ENCODE peak calls at places on chromosomes 6 and 20, in five cellular contexts. B is HepG2, Y is GM12878, E is GM23338, U is K562. S is an unnamed sample.

GRCh38 chr20:32582659-32583580 is 2.2 kb downstream of the NOL4L start:
- DNase-seq in B (no peak), Y (no peak), E (peak), U (peak), S (peak)

GRCh38 chr20:22098451-22098850 is 393.0 kb downstream of the PAX1 start:
- DNase-seq in B (no peak), Y (no peak), E (peak), U (no peak), S (no peak)

GRCh38 chr6:14635195-14635594 is 517.6 kb downstream of the CD83 start:
- DNase-seq in B (no peak), Y (no peak), E (no peak), U (no peak), S (no peak)

GRCh38 chr6:134821914-134822862 is 127.7 kb downstream of the ALDH8A1 start:
- DNase-seq in B (no peak), Y (no peak), E (no peak), U (no peak), S (no peak)

GRCh38 chr6:157108923-157109322 is 214.4 kb downstream of the TMEM242 start:
- DNase-seq in B (no peak), Y (no peak), E (no peak), U (no peak), S (no peak)

GRCh38 chr6:11366934-11367637 is 134.6 kb upstream of the NEDD9 start:
- DNase-seq in B (no peak), Y (no peak), E (peak), U (no peak), S (no peak)

GRCh38 chr20:13199279-13199678 is 21.8 kb upstream of the ISM1 start:
- DNase-seq in B (no peak), Y (no peak), E (peak), U (no peak), S (no peak)

GRCh38 chr6:14072084-14072483 is 45.5 kb upstream of the CD83 start:
- DNase-seq in B (no peak), Y (no peak), E (no peak), U (no peak), S (no peak)

GRCh38 chr6:134419717-134420116 is 101.8 kb upstream of the SGK1 start:
- DNase-seq in B (no peak), Y (no peak), E (no peak), U (no peak), S (no peak)

GRCh38 chr20:36281785-36282380 is 24.3 kb upstream of the DLGAP4 start:
- DNase-seq in B (no peak), Y (no peak), E (no peak), U (no peak), S (no peak)

GRCh38 chr20:41183391-41183790 is 46.0 kb downstream of the PLCG1 start:
- DNase-seq in B (no peak), Y (no peak), E (no peak), U (no peak), S (no peak)

GRCh38 chr20:8132632-8133587 is 844 bp downstream of the PLCB1 start:
- DNase-seq in B (no peak), Y (no peak), E (peak), U (no peak), S (peak)

GRCh38 chr6:149075616-149076354 is 241.7 kb upstream of the TAB2 start:
- DNase-seq in B (no peak), Y (no peak), E (no peak), U (no peak), S (no peak)

GRCh38 chr20:45355685-45356084 is 7.3 kb upstream of the SYS1 start:
- DNase-seq in B (no peak), Y (no peak), E (no peak), U (no peak), S (no peak)

GRCh38 chr6:102381203-102381602 is 987.7 kb downstream of the GRIK2 start:
- DNase-seq in B (no peak), Y (no peak), E (no peak), U (no peak), S (no peak)

GRCh38 chr6:138640028-138640427 is 133.5 kb upstream of the CCDC28A start:
- DNase-seq in B (no peak), Y (no peak), E (no peak), U (no peak), S (no peak)

GRCh38 chr6:107713214-107713962 is 110.7 kb downstream of the SCML4 start:
- DNase-seq in B (no peak), Y (no peak), E (no peak), U (no peak), S (no peak)

GRCh38 chr6:5718231-5718947 is 288.3 kb downstream of the NRN1 start:
- DNase-seq in B (no peak), Y (no peak), E (no peak), U (no peak), S (no peak)

GRCh38 chr6:33206864-33207568 is 1.3 kb upstream of the RING1 start:
- DNase-seq in B (no peak), Y (no peak), E (peak), U (no peak), S (no peak)

GRCh38 chr6:20755631-20756030 is 221.4 kb downstream of the CDKAL1 start:
- DNase-seq in B (no peak), Y (no peak), E (no peak), U (no peak), S (no peak)

GRCh38 chr20:64079273-64080012 is at the start of gene RGS19:
- DNase-seq in B (peak), Y (no peak), E (peak), U (peak), S (peak)

GRCh38 chr6:99016355-99016754 is 68.6 kb upstream of the FBXL4 start:
- DNase-seq in B (no peak), Y (no peak), E (no peak), U (no peak), S (no peak)

GRCh38 chr20:23691675-23692074 is 2.8 kb upstream of the CST4 start:
- DNase-seq in B (no peak), Y (no peak), E (no peak), U (no peak), S (no peak)

GRCh38 chr6:118770112-118770788 is 118.9 kb upstream of the CEP85L start:
- DNase-seq in B (no peak), Y (no peak), E (no peak), U (no peak), S (no peak)

GRCh38 chr20:34017610-34018009 is 23.9 kb downstream of the RALY start:
- DNase-seq in B (no peak), Y (no peak), E (no peak), U (no peak), S (no peak)

GRCh38 chr6:161951139-161951538 is 677.3 kb upstream of the AGPAT4 start:
- DNase-seq in B (no peak), Y (no peak), E (peak), U (no peak), S (no peak)

GRCh38 chr20:13671500-13672288 is 33.0 kb upstream of the TASP1 start:
- DNase-seq in B (no peak), Y (no peak), E (no peak), U (no peak), S (no peak)

GRCh38 chr6:57173056-57173885 is 1.1 kb downstream of the BAG2 start:
- DNase-seq in B (peak), Y (no peak), E (peak), U (peak), S (no peak)

GRCh38 chr6:151285121-151285520 is 45.4 kb downstream of the AKAP12 start:
- DNase-seq in B (no peak), Y (no peak), E (no peak), U (no peak), S (no peak)

GRCh38 chr20:4136078-4136966 is 121.0 kb upstream of the RNF24 start:
- DNase-seq in B (peak), Y (no peak), E (no peak), U (no peak), S (no peak)

GRCh38 chr20:49323622-49324238 is 45.9 kb upstream of the ZNFX1 start:
- DNase-seq in B (peak), Y (no peak), E (peak), U (peak), S (no peak)

GRCh38 chr20:6714202-6714800 is 53.2 kb upstream of the BMP2 start:
- DNase-seq in B (no peak), Y (no peak), E (no peak), U (no peak), S (no peak)

GRCh38 chr6:169014681-169015080 is 239.0 kb downstream of the THBS2 start:
- DNase-seq in B (no peak), Y (no peak), E (no peak), U (no peak), S (no peak)

GRCh38 chr6:131920656-131921055 is 30.5 kb downstream of the CCN2 start:
- DNase-seq in B (no peak), Y (no peak), E (no peak), U (no peak), S (no peak)

GRCh38 chr6:131923356-131923755 is 27.8 kb downstream of the CCN2 start:
- DNase-seq in B (peak), Y (no peak), E (peak), U (peak), S (peak)

GRCh38 chr6:131929227-131929626 is 21.9 kb downstream of the CCN2 start:
- DNase-seq in B (no peak), Y (no peak), E (peak), U (no peak), S (no peak)

GRCh38 chr6:131924881-131925474 is 26.2 kb downstream of the CCN2 start:
- DNase-seq in B (peak), Y (no peak), E (peak), U (no peak), S (no peak)
- TF ChIP-seq CREB1 in B (no peak), Y (no peak), E (no peak), U (no peak), S (no peak)

DNA sequence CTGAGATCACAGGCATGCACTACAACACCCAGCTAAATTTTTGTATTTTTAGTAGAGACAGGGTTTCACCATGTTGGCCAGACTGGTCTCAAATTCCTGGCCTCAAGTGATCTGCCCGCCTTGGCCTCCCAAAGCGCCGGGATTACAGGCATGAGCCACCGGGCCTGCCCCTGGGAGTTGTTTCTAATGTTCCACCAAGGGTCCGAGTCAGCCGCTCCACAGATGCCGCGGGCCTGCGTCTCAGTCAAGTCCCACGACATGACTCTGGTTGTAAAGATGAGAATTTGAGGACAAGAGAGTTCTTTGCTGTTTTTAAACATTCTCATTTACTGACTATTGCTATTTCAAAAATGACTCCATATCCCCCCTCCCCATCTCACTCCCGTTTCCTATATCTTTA is 30.8 kb downstream of the BNIP5 start:
- DNase-seq in B (no peak), Y (no peak), E (no peak), U (no peak), S (no peak)
- TF ChIP-seq CREB1 in B (no peak), Y (no peak), E (no peak), U (no peak), S (no peak)

GRCh38 chr20:57773059-57773815 is 63.4 kb upstream of the PMEPA1 start:
- DNase-seq in B (no peak), Y (no peak), E (no peak), U (no peak), S (no peak)

GRCh38 chr20:57770852-57771746 is 61.3 kb upstream of the PMEPA1 start:
- DNase-seq in B (no peak), Y (no peak), E (no peak), U (no peak), S (no peak)

GRCh38 chr20:57774951-57775350 is 65.1 kb upstream of the PMEPA1 start:
- DNase-seq in B (no peak), Y (no peak), E (no peak), U (no peak), S (no peak)

GRCh38 chr20:57774111-57774880 is 64.5 kb upstream of the PMEPA1 start:
- DNase-seq in B (no peak), Y (no peak), E (no peak), U (no peak), S (no peak)

DNA sequence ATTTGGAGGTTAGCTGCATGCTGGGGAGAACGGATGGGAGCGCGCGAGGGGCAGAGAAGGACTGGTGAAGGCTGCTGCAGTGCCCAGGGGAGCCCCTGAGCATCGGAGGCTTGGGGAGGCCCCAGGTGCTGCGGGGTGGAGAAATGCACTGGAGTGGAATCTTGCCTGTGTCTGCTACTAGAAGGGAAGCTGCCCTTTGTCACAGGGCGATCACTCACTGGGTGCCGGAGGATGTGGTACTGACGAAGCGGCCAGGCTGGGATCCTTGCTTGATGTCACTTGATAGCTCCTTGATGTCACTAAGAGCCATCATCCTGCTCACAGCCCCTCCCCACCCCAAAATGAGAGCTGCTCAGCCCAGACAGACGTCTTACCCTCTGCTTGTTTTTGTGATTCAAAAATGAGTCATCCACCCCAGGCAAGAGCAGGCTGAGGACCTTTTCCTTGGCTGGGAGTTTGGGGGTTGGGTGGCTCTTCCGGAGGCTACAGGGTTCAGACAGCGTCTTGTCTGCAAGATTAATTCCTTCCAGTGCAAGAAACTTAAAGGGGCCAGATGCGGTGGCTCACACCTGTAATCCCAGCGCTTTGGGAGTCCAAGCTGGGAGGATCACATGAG is 62.6 kb upstream of the PMEPA1 start:
- DNase-seq in B (no peak), Y (no peak), E (peak), U (peak), S (peak)
- TF ChIP-seq CREB1 in B (no peak), Y (no peak), E (peak), U (no peak), S (no peak)

GRCh38 chr20:62056377-62056776 is 9.3 kb downstream of the TAF4 start:
- DNase-seq in B (no peak), Y (no peak), E (no peak), U (no peak), S (no peak)
- TF ChIP-seq CREB1 in B (no peak), Y (no peak), E (no peak), U (no peak), S (no peak)

GRCh38 chr6:3381233-3382065 is 75.4 kb downstream of the SLC22A23 start:
- DNase-seq in B (no peak), Y (no peak), E (no peak), U (no peak), S (no peak)

GRCh38 chr6:3383525-3383924 is 73.3 kb downstream of the SLC22A23 start:
- DNase-seq in B (peak), Y (peak), E (no peak), U (peak), S (no peak)

GRCh38 chr6:3384346-3385143 is 72.3 kb downstream of the SLC22A23 start:
- DNase-seq in B (no peak), Y (no peak), E (no peak), U (no peak), S (no peak)

GRCh38 chr6:3380344-3381232 is 76.3 kb downstream of the SLC22A23 start:
- DNase-seq in B (peak), Y (no peak), E (no peak), U (no peak), S (no peak)

DNA sequence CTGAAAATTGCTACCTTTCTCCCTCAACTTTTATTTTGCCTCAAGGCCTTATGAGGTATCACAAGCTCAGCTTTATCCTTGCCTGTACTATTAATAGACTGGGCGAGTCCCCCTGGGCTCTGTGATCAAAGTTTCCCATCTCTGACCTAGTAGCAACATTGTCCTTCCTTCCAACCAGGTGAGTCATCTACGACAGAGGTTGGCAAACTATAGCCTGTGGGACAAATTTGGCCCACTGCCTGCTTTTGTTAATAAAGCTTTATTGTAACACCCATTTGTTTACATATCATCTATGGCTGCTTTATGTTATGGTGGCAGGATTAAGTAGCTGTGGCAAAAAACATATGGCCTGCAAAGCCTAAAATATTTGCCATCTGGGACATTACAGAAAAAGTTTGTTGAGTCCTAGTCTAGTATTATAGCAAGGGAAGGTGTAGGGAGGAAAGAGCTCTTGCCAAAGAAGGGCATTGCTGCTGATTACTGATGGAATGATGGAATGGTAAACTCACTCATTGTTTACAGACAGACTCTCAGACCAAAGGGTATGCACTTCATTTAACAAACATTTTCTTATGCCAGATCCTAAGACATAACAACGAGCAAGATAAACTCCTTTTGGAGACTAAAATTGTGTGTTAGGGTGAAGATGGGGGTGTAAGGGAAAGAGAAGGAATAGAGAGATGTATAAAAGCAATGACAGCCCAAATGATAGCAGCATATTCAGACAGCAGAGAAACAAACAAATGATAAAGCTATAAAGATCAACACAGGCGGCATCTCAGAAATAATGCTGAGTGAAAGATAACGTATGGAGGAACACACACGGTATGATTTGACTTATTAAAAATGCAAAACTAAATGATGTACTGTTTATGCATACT is 74.2 kb downstream of the SLC22A23 start:
- DNase-seq in B (peak), Y (no peak), E (no peak), U (no peak), S (no peak)
- TF ChIP-seq CREB1 in B (no peak), Y (no peak), E (no peak), U (no peak), S (no peak)

GRCh38 chr6:37988131-37988530 is 168.6 kb downstream of the ZFAND3 start:
- DNase-seq in B (peak), Y (no peak), E (no peak), U (no peak), S (no peak)

GRCh38 chr6:37993596-37993995 is 174.1 kb downstream of the ZFAND3 start:
- DNase-seq in B (no peak), Y (no peak), E (no peak), U (no peak), S (no peak)

GRCh38 chr6:37988696-37989095 is 169.2 kb downstream of the ZFAND3 start:
- DNase-seq in B (no peak), Y (no peak), E (no peak), U (no peak), S (no peak)

GRCh38 chr6:37992749-37993148 is 173.2 kb downstream of the ZFAND3 start:
- DNase-seq in B (no peak), Y (no peak), E (no peak), U (no peak), S (no peak)

GRCh38 chr6:37990762-37991525 is 171.4 kb downstream of the ZFAND3 start:
- DNase-seq in B (no peak), Y (no peak), E (peak), U (no peak), S (no peak)
- TF ChIP-seq CREB1 in B (no peak), Y (no peak), E (no peak), U (no peak), S (no peak)

GRCh38 chr6:28648878-28649375 is 123.2 kb downstream of the GPX5 start:
- DNase-seq in B (no peak), Y (no peak), E (peak), U (no peak), S (no peak)
- TF ChIP-seq CREB1 in B (no peak), Y (no peak), E (no peak), U (no peak), S (no peak)

GRCh38 chr6:30450908-30451818 is 38.1 kb upstream of the HLA-E start:
- DNase-seq in B (peak), Y (peak), E (peak), U (no peak), S (peak)
- TF ChIP-seq CREB1 in B (no peak), Y (no peak), E (no peak), U (no peak), S (no peak)